ENCODE peak calls at places on chromosomes 1 and 21, in ten cellular contexts. One of them, this sample, is unnamed. For H3K9me3, the result is how much of the 10 kb centered on the place peaks cover.

GRCh38 chr1:115258302-115258866 is 79.7 kb downstream of the NGF start:
- DNase-seq in heart right ventricle: no peak
- DNase-seq in right lobe of liver: no peak
- DNase-seq in right atrium auricular region: no peak
- DNase-seq in cardiac muscle cell: no peak
- DNase-seq in PC-3: peak
- DNase-seq in ovary: no peak
- DNase-seq in esophagus muscularis mucosa: no peak
- DNase-seq in kidney: no peak
- DNase-seq in thoracic aorta: no peak
- DNase-seq in this sample: no peak

GRCh38 chr1:168621356-168621755 is 45.0 kb downstream of the XCL1 start:
- DNase-seq in heart right ventricle: no peak
- DNase-seq in right lobe of liver: no peak
- DNase-seq in right atrium auricular region: no peak
- DNase-seq in cardiac muscle cell: peak
- DNase-seq in PC-3: no peak
- DNase-seq in ovary: no peak
- DNase-seq in esophagus muscularis mucosa: peak
- DNase-seq in kidney: no peak
- DNase-seq in thoracic aorta: no peak
- DNase-seq in this sample: no peak

GRCh38 chr21:46063734-46064680 is 33.9 kb upstream of the COL6A2 start:
- DNase-seq in heart right ventricle: no peak
- DNase-seq in right lobe of liver: no peak
- DNase-seq in right atrium auricular region: peak
- DNase-seq in cardiac muscle cell: no peak
- DNase-seq in PC-3: no peak
- DNase-seq in ovary: no peak
- DNase-seq in esophagus muscularis mucosa: peak
- DNase-seq in kidney: peak
- DNase-seq in thoracic aorta: no peak
- DNase-seq in this sample: peak

GRCh38 chr1:70877343-70877742 is 170.3 kb downstream of the PTGER3 start:
- DNase-seq in heart right ventricle: no peak
- DNase-seq in right lobe of liver: no peak
- DNase-seq in right atrium auricular region: no peak
- DNase-seq in cardiac muscle cell: no peak
- DNase-seq in PC-3: no peak
- DNase-seq in ovary: no peak
- DNase-seq in esophagus muscularis mucosa: no peak
- DNase-seq in kidney: no peak
- DNase-seq in thoracic aorta: no peak
- DNase-seq in this sample: no peak

GRCh38 chr21:35559881-35560280 is 500.4 kb downstream of the SETD4 start:
- DNase-seq in heart right ventricle: no peak
- DNase-seq in right lobe of liver: no peak
- DNase-seq in right atrium auricular region: no peak
- DNase-seq in cardiac muscle cell: no peak
- DNase-seq in PC-3: no peak
- DNase-seq in ovary: no peak
- DNase-seq in esophagus muscularis mucosa: no peak
- DNase-seq in kidney: no peak
- DNase-seq in thoracic aorta: no peak
- DNase-seq in this sample: no peak

GRCh38 chr1:78691995-78692747 is 42.5 kb downstream of the IFI44 start:
- DNase-seq in heart right ventricle: no peak
- DNase-seq in right lobe of liver: no peak
- DNase-seq in right atrium auricular region: no peak
- DNase-seq in cardiac muscle cell: no peak
- DNase-seq in PC-3: peak
- DNase-seq in ovary: no peak
- DNase-seq in esophagus muscularis mucosa: no peak
- DNase-seq in kidney: no peak
- DNase-seq in thoracic aorta: no peak
- DNase-seq in this sample: no peak

GRCh38 chr1:67861856-67862516 is 28.7 kb upstream of the GNG12 start:
- DNase-seq in heart right ventricle: no peak
- DNase-seq in right lobe of liver: no peak
- DNase-seq in right atrium auricular region: no peak
- DNase-seq in cardiac muscle cell: no peak
- DNase-seq in PC-3: no peak
- DNase-seq in ovary: no peak
- DNase-seq in esophagus muscularis mucosa: no peak
- DNase-seq in kidney: no peak
- DNase-seq in thoracic aorta: no peak
- DNase-seq in this sample: no peak

GRCh38 chr1:156666862-156667609 is 10.2 kb downstream of the NES start:
- DNase-seq in heart right ventricle: no peak
- DNase-seq in right lobe of liver: no peak
- DNase-seq in right atrium auricular region: no peak
- DNase-seq in cardiac muscle cell: no peak
- DNase-seq in PC-3: no peak
- DNase-seq in ovary: no peak
- DNase-seq in esophagus muscularis mucosa: no peak
- DNase-seq in kidney: no peak
- DNase-seq in thoracic aorta: no peak
- DNase-seq in this sample: no peak

GRCh38 chr1:51956528-51957509 is 33.7 kb downstream of the RAB3B start:
- DNase-seq in heart right ventricle: no peak
- DNase-seq in right lobe of liver: no peak
- DNase-seq in right atrium auricular region: no peak
- DNase-seq in cardiac muscle cell: peak
- DNase-seq in PC-3: no peak
- DNase-seq in ovary: no peak
- DNase-seq in esophagus muscularis mucosa: no peak
- DNase-seq in kidney: no peak
- DNase-seq in thoracic aorta: no peak
- DNase-seq in this sample: no peak

GRCh38 chr21:44702111-44702972 is 5.4 kb downstream of the KRTAP10-12 start:
- DNase-seq in heart right ventricle: no peak
- DNase-seq in right lobe of liver: no peak
- DNase-seq in right atrium auricular region: peak
- DNase-seq in cardiac muscle cell: no peak
- DNase-seq in PC-3: no peak
- DNase-seq in ovary: no peak
- DNase-seq in esophagus muscularis mucosa: peak
- DNase-seq in kidney: no peak
- DNase-seq in thoracic aorta: no peak
- DNase-seq in this sample: no peak

DNA sequence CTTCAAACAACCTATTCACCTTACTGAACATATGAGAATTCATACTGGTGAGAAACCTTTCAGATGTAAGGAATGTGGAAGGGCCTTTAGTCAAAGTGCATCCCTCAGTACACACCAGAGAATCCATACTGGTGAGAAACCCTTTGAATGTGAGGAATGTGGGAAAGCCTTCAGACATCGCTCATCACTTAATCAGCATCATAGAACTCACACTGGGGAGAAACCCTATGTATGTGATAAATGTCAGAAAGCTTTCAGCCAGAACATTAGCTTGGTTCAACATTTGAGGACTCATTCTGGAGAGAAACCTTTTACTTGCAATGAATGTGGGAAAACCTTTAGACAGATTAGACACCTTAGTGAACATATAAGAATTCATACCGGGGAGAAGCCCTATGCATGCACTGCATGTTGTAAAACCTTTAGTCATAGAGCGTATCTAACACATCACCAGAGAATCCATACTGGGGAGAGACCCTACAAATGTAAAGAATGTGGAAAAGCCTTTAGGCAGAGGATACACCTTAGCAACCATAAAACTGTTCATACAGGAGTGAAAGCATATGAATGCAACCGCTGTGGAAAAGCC is 13.2 kb upstream of the EXO5 start:
- DNase-seq in heart right ventricle: no peak
- DNase-seq in right lobe of liver: no peak
- DNase-seq in right atrium auricular region: no peak
- DNase-seq in cardiac muscle cell: no peak
- DNase-seq in PC-3: no peak
- DNase-seq in ovary: no peak
- DNase-seq in esophagus muscularis mucosa: no peak
- DNase-seq in kidney: no peak
- DNase-seq in thoracic aorta: no peak
- DNase-seq in this sample: no peak
- H3K9me3 ChIP-seq in heart right ventricle: under half
- H3K9me3 ChIP-seq in right lobe of liver: under half
- H3K9me3 ChIP-seq in right atrium auricular region: under half
- H3K9me3 ChIP-seq in cardiac muscle cell: under half
- H3K9me3 ChIP-seq in PC-3: under half
- H3K9me3 ChIP-seq in ovary: under half
- H3K9me3 ChIP-seq in esophagus muscularis mucosa: under half
- H3K9me3 ChIP-seq in kidney: under half
- H3K9me3 ChIP-seq in thoracic aorta: half or more
- H3K9me3 ChIP-seq in this sample: half or more

DNA sequence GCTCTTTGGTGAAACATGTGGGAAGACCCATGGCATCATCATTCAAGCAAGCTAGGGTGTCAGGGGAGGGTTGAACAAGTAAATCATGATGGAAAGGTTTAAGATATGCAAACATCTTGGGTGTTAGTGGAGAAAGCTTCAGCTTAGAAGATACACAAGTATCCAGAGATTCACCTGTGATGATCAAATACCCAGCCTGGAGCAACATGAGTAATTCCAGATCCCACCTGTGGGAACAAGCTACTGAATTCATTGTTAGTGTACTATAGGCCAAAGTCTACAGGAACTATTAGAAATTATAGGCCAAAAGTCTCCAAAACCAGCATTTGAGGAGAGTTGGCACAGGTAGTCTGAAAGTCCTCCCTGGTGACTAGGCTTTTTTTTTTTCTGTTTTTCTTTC is 499.9 kb downstream of the NUF2 start:
- DNase-seq in heart right ventricle: no peak
- DNase-seq in right lobe of liver: no peak
- DNase-seq in right atrium auricular region: no peak
- DNase-seq in cardiac muscle cell: no peak
- DNase-seq in PC-3: no peak
- DNase-seq in ovary: no peak
- DNase-seq in esophagus muscularis mucosa: no peak
- DNase-seq in kidney: no peak
- DNase-seq in thoracic aorta: no peak
- DNase-seq in this sample: no peak
- H3K9me3 ChIP-seq in heart right ventricle: under half
- H3K9me3 ChIP-seq in right lobe of liver: under half
- H3K9me3 ChIP-seq in right atrium auricular region: under half
- H3K9me3 ChIP-seq in cardiac muscle cell: under half
- H3K9me3 ChIP-seq in PC-3: under half
- H3K9me3 ChIP-seq in ovary: under half
- H3K9me3 ChIP-seq in esophagus muscularis mucosa: under half
- H3K9me3 ChIP-seq in kidney: under half
- H3K9me3 ChIP-seq in thoracic aorta: under half
- H3K9me3 ChIP-seq in this sample: under half

DNA sequence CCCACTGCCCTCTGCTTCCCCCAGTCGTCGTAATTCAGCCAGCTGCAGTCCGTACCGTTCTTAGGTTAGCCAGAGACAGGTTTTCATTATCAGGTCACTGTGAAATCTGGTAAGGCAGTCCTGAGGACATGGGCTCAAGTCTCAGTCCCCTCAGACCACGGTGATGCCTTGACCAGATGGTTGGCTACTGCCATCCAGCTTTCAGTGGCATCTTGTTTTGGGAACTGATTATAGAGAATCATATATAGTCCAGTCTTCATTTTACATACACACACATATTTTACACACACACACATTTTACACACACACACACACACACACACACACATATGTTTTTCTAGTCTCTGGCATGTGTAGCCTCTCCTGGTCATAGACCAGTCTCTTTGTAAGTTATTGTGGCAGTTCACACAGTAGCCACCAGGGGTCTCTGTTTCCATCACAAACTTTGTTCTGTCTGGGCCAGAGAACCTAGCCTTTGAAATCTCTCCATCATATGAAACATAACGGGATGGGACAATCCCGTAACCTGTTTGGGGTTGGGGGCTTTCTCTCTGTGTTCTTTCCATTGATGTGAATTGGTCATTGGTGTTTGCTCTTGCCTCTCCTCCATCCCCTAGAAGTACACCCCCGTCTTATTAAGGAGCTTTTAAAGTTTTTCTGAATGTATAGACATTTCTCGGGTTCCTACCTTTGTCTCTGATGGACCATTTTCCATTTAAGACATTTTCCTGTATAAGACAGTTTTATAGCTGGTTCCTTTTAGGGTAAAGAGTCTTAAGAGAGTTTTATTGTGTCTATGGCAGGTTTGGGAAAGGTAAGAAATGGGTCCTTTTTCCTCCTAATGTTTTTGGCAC is 8.4 kb upstream of the IKBKE start:
- DNase-seq in heart right ventricle: no peak
- DNase-seq in right lobe of liver: no peak
- DNase-seq in right atrium auricular region: peak
- DNase-seq in cardiac muscle cell: peak
- DNase-seq in PC-3: peak
- DNase-seq in ovary: peak
- DNase-seq in esophagus muscularis mucosa: no peak
- DNase-seq in kidney: no peak
- DNase-seq in thoracic aorta: no peak
- DNase-seq in this sample: no peak
- H3K9me3 ChIP-seq in heart right ventricle: under half
- H3K9me3 ChIP-seq in right lobe of liver: under half
- H3K9me3 ChIP-seq in right atrium auricular region: under half
- H3K9me3 ChIP-seq in cardiac muscle cell: under half
- H3K9me3 ChIP-seq in PC-3: under half
- H3K9me3 ChIP-seq in ovary: under half
- H3K9me3 ChIP-seq in esophagus muscularis mucosa: under half
- H3K9me3 ChIP-seq in kidney: under half
- H3K9me3 ChIP-seq in thoracic aorta: under half
- H3K9me3 ChIP-seq in this sample: under half

GRCh38 chr1:174967845-174968705 is 31.7 kb upstream of the CACYBP start:
- DNase-seq in heart right ventricle: no peak
- DNase-seq in right lobe of liver: no peak
- DNase-seq in right atrium auricular region: no peak
- DNase-seq in cardiac muscle cell: no peak
- DNase-seq in PC-3: no peak
- DNase-seq in ovary: no peak
- DNase-seq in esophagus muscularis mucosa: no peak
- DNase-seq in kidney: no peak
- DNase-seq in thoracic aorta: no peak
- DNase-seq in this sample: no peak

GRCh38 chr1:174966000-174966572 is 33.7 kb upstream of the CACYBP start:
- DNase-seq in heart right ventricle: no peak
- DNase-seq in right lobe of liver: no peak
- DNase-seq in right atrium auricular region: no peak
- DNase-seq in cardiac muscle cell: no peak
- DNase-seq in PC-3: peak
- DNase-seq in ovary: no peak
- DNase-seq in esophagus muscularis mucosa: no peak
- DNase-seq in kidney: no peak
- DNase-seq in thoracic aorta: no peak
- DNase-seq in this sample: no peak

GRCh38 chr1:174969977-174970376 is 29.8 kb upstream of the CACYBP start:
- DNase-seq in heart right ventricle: no peak
- DNase-seq in right lobe of liver: no peak
- DNase-seq in right atrium auricular region: no peak
- DNase-seq in cardiac muscle cell: no peak
- DNase-seq in PC-3: no peak
- DNase-seq in ovary: no peak
- DNase-seq in esophagus muscularis mucosa: no peak
- DNase-seq in kidney: no peak
- DNase-seq in thoracic aorta: no peak
- DNase-seq in this sample: no peak

GRCh38 chr1:174971466-174971865 is 28.3 kb upstream of the CACYBP start:
- DNase-seq in heart right ventricle: no peak
- DNase-seq in right lobe of liver: no peak
- DNase-seq in right atrium auricular region: no peak
- DNase-seq in cardiac muscle cell: no peak
- DNase-seq in PC-3: no peak
- DNase-seq in ovary: no peak
- DNase-seq in esophagus muscularis mucosa: no peak
- DNase-seq in kidney: no peak
- DNase-seq in thoracic aorta: no peak
- DNase-seq in this sample: no peak

GRCh38 chr1:174968750-174969244 is 30.9 kb upstream of the CACYBP start:
- DNase-seq in heart right ventricle: no peak
- DNase-seq in right lobe of liver: no peak
- DNase-seq in right atrium auricular region: no peak
- DNase-seq in cardiac muscle cell: no peak
- DNase-seq in PC-3: peak
- DNase-seq in ovary: no peak
- DNase-seq in esophagus muscularis mucosa: no peak
- DNase-seq in kidney: no peak
- DNase-seq in thoracic aorta: no peak
- DNase-seq in this sample: no peak
- H3K9me3 ChIP-seq in heart right ventricle: under half
- H3K9me3 ChIP-seq in right lobe of liver: under half
- H3K9me3 ChIP-seq in right atrium auricular region: under half
- H3K9me3 ChIP-seq in cardiac muscle cell: under half
- H3K9me3 ChIP-seq in PC-3: under half
- H3K9me3 ChIP-seq in ovary: under half
- H3K9me3 ChIP-seq in esophagus muscularis mucosa: under half
- H3K9me3 ChIP-seq in kidney: under half
- H3K9me3 ChIP-seq in thoracic aorta: under half
- H3K9me3 ChIP-seq in this sample: under half